ENCODE peak calls at places on chromosome 19, in ten cellular contexts. J, V, L, Y, H, U, B, N, T and Q are unnamed samples.

GRCh38 chr19:7292950-7293794 is 1.0 kb downstream of the INSR start:
- DNase-seq in V (peak; percentile 5), L (peak; percentile 80), Y (no peak), T (peak; percentile 36), N (peak; percentile 21), B (no peak), U (no peak), H (peak; percentile 46), J (no peak), Q (peak; percentile 75)

GRCh38 chr19:3095375-3096191 is 1.4 kb downstream of the GNA11 start:
- DNase-seq in U (peak; percentile 40), L (peak; percentile 80), H (no peak), T (peak; percentile 88), N (peak; percentile 62), Y (peak; percentile 52), J (no peak), B (peak; percentile 38), V (no peak), Q (peak; percentile 64)

GRCh38 chr19:49362048-49362925 is at the start of gene TEAD2:
- DNase-seq in V (peak; percentile 65), H (peak; percentile 88), J (peak; percentile 47), Y (peak; percentile 75), U (peak; percentile 27), N (peak; percentile 32), L (peak; percentile 88), B (peak; percentile 78), T (peak; percentile 90), Q (peak; percentile 32)

GRCh38 chr19:52034051-52034728 is 6.0 kb upstream of the ZNF614 start:
- DNase-seq in B (peak; percentile 25), L (no peak), H (no peak), Y (no peak), J (peak; percentile 8), V (peak; percentile 3), U (no peak), N (no peak), T (no peak), Q (no peak)

GRCh38 chr19:11921852-11922495 is 2.9 kb upstream of the ZNF700 start:
- DNase-seq in T (no peak), H (no peak), B (no peak), V (peak; percentile 59), Y (no peak), U (no peak), N (no peak), L (no peak), J (peak; percentile 5), Q (peak; percentile 49)

GRCh38 chr19:6424190-6424938 is at the start of gene KHSRP:
- DNase-seq in H (peak; percentile 51), B (peak; percentile 9), U (no peak), J (no peak), N (no peak), V (no peak), Y (no peak), T (peak; percentile 67), L (no peak), Q (no peak)

GRCh38 chr19:35045667-35046300 is 4.3 kb downstream of the HPN start:
- DNase-seq in N (no peak), V (peak; percentile 42), T (peak; percentile 55), B (peak; percentile 41), J (peak; percentile 28), H (no peak), Y (no peak), L (no peak), U (peak; percentile 30), Q (no peak)

GRCh38 chr19:43430142-43430710 is 15.5 kb downstream of the TEX101 start:
- DNase-seq in H (no peak), B (no peak), T (no peak), U (no peak), N (no peak), J (no peak), L (no peak), V (no peak), Y (no peak), Q (peak; percentile 7)

GRCh38 chr19:42277821-42278809 is 9.1 kb downstream of the CIC start:
- DNase-seq in Y (no peak), V (peak; percentile 66), J (no peak), N (no peak), H (no peak), B (peak; percentile 30), L (peak; percentile 75), U (no peak), T (no peak), Q (peak; percentile 48)

GRCh38 chr19:38842439-38843174 is 7.2 kb downstream of the HNRNPL start:
- DNase-seq in N (no peak), L (no peak), V (no peak), Y (no peak), H (no peak), J (no peak), T (no peak), B (no peak), U (peak; percentile 80), Q (peak; percentile 78)

GRCh38 chr19:58579473-58580142 is 6.5 kb upstream of the MZF1 start:
- DNase-seq in H (no peak), U (no peak), V (no peak), N (no peak), Y (no peak), J (no peak), L (no peak), T (no peak), B (no peak), Q (no peak)

GRCh38 chr19:45179063-45179847 is 671 bp downstream of the BLOC1S3 start:
- DNase-seq in J (peak; percentile 17), L (no peak), T (peak; percentile 61), H (peak; percentile 45), N (no peak), B (peak; percentile 52), V (peak; percentile 53), U (no peak), Y (no peak), Q (no peak)

GRCh38 chr19:49590971-49591730 is at the start of gene PRR12:
- DNase-seq in U (peak; percentile 69), J (peak; percentile 67), H (peak; percentile 74), B (peak; percentile 84), N (peak; percentile 61), V (peak; percentile 77), Y (peak; percentile 73), T (peak; percentile 88), L (no peak), Q (peak; percentile 77)

GRCh38 chr19:29724102-29724641 is 9.1 kb upstream of the C19orf12 start:
- DNase-seq in L (no peak), T (peak; percentile 71), H (no peak), B (peak; percentile 24), V (peak; percentile 48), N (no peak), U (no peak), Y (peak; percentile 30), J (peak; percentile 5), Q (no peak)

GRCh38 chr19:49953376-49953775 is 7.6 kb downstream of the SIGLEC11 start:
- DNase-seq in L (peak; percentile 32), U (no peak), B (no peak), N (no peak), V (no peak), Y (no peak), T (no peak), J (no peak), H (no peak), Q (no peak)

GRCh38 chr19:48632692-48633147 is 4.5 kb downstream of the DBP start:
- DNase-seq in L (no peak), B (no peak), V (no peak), H (no peak), J (peak; percentile 53), T (no peak), N (no peak), U (no peak), Y (no peak), Q (peak; percentile 67)

GRCh38 chr19:39906283-39906682 is 28.2 kb downstream of the FCGBP start:
- DNase-seq in H (no peak), V (no peak), U (no peak), L (no peak), Y (no peak), N (no peak), T (no peak), J (no peak), B (no peak), Q (no peak)

GRCh38 chr19:55410168-55410567 is 2.6 kb upstream of the UBE2S start:
- DNase-seq in N (no peak), V (no peak), U (no peak), B (no peak), H (no peak), L (no peak), Y (no peak), J (no peak), T (no peak), Q (no peak)

GRCh38 chr19:13699786-13700185 is 64.5 kb upstream of the MRI1 start:
- DNase-seq in B (no peak), V (no peak), H (no peak), N (no peak), U (no peak), J (no peak), T (no peak), Y (no peak), L (no peak), Q (no peak)
- H3K4me1 ChIP-seq in B (peaks cover 4% of the 10 kb centered on the region), V (peaks cover 8% of the 10 kb centered on the region), H (no peaks in the 10 kb centered on the region), N (no peaks in the 10 kb centered on the region), U (no peaks in the 10 kb centered on the region), J (no peaks in the 10 kb centered on the region), T (peaks cover 5% of the 10 kb centered on the region), Y (no peaks in the 10 kb centered on the region), L (peaks cover 8% of the 10 kb centered on the region), Q (no peaks in the 10 kb centered on the region)

DNA sequence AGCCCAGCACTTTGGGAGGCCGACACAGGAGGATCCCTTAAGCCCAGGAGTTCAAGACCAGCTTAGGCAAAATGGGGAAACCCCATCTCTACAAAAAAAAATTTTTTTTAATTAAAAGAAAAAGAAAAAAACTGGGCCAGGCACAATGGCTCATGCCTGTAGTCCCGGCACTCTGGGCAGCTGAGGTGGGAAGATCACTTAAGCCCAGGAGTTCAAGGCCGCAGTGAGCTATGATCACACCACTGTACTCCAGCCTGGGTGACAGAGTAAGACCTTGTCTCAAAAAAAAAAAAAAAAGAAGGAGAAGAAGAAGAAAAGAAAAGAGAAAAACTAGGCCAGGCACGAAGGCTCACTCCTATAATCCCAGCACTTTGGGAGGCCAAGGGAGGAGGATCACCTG is 4.3 kb downstream of the ELL start:
- DNase-seq in L (no peak), B (no peak), Y (no peak), V (no peak), U (no peak), H (no peak), J (no peak), N (no peak), T (no peak), Q (no peak)
- H3K27ac ChIP-seq in L (no peak overlapping the region), B (no peak overlapping the region), Y (no peak overlapping the region), V (no peak overlapping the region), U (no peak overlapping the region), H (no peak overlapping the region), J (no peak overlapping the region), N (peak overlapping the region; percentile 94), T (no peak overlapping the region), Q (no peak overlapping the region)

DNA sequence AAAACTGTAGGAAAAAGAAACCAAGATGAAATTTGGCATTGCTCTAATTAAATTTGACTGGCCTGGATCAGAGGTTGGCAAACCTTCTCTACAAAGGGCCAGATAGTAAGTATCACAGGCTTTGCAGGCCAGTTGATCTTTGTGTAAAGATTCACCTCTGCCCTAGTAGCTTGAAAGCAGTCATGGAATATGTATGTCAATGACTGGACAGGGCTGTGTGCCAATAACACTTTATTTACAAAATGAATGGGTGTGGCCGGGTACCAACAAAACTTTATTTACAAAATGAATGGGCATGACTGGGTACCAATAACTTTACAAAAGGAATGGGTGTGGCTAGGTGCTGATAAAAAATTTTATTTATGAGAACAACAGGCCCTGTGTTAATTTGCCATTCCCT is 20.0 kb downstream of the SIN3B start:
- DNase-seq in B (peak; percentile 45), T (no peak), N (no peak), U (no peak), L (no peak), Y (no peak), J (peak; percentile 62), V (no peak), H (no peak), Q (peak; percentile 15)
- H3K9me3 ChIP-seq in B (no peaks in the 10 kb centered on the region), T (no peaks in the 10 kb centered on the region), N (no peaks in the 10 kb centered on the region), U (no peaks in the 10 kb centered on the region), L (no peaks in the 10 kb centered on the region), Y (no peaks in the 10 kb centered on the region), J (no peaks in the 10 kb centered on the region), V (no peaks in the 10 kb centered on the region), H (no peaks in the 10 kb centered on the region), Q (no peaks in the 10 kb centered on the region)

GRCh38 chr19:46197314-46198070 is 32.0 kb upstream of the IGFL1 start:
- DNase-seq in N (no peak), L (no peak), V (no peak), U (no peak), Y (no peak), B (no peak), J (no peak), H (no peak), T (no peak), Q (no peak)
- H3K4me1 ChIP-seq in N (peaks cover 20% of the 10 kb centered on the region), L (peaks cover 54% of the 10 kb centered on the region), V (peaks cover 18% of the 10 kb centered on the region), U (no peaks in the 10 kb centered on the region), Y (no peaks in the 10 kb centered on the region), B (peaks cover 14% of the 10 kb centered on the region), J (no peaks in the 10 kb centered on the region), H (no peaks in the 10 kb centered on the region), T (no peaks in the 10 kb centered on the region), Q (no peaks in the 10 kb centered on the region)